ENCODE peak calls at places on chromosome 19, in six cellular contexts. One of them, this sample, is unnamed.

GRCh38 chr19:43316591-43317319 is 36.7 kb upstream of the CD177 start:
- DNase-seq in glutamatergic neuron: no peak
- DNase-seq in osteocyte: no peak
- DNase-seq in cardiac muscle cell: no peak
- DNase-seq in stimulated activated CD4-positive, alpha-beta T cell treated with anti-CD3 and anti-CD28 coated beads, Interleukin-1b, Interleukin-23, amount 100 ng/mL, for 24 hours: no peak
- DNase-seq in neural crest cell: peak
- DNase-seq in this sample: no peak

GRCh38 chr19:45408830-45409593 is 2.6 kb downstream of the POLR1G start:
- DNase-seq in cardiac muscle cell: no peak
- DNase-seq in stimulated activated CD4-positive, alpha-beta T cell treated with anti-CD3 and anti-CD28 coated beads, Interleukin-1b, Interleukin-23, amount 100 ng/mL, for 24 hours: no peak
- DNase-seq in osteocyte: no peak
- DNase-seq in neural crest cell: no peak
- DNase-seq in glutamatergic neuron: no peak
- DNase-seq in this sample: no peak

GRCh38 chr19:12156254-12157058 is at the start of gene ZNF625:
- DNase-seq in cardiac muscle cell: peak
- DNase-seq in neural crest cell: peak
- DNase-seq in glutamatergic neuron: peak
- DNase-seq in stimulated activated CD4-positive, alpha-beta T cell treated with anti-CD3 and anti-CD28 coated beads, Interleukin-1b, Interleukin-23, amount 100 ng/mL, for 24 hours: no peak
- DNase-seq in osteocyte: peak
- DNase-seq in this sample: peak

GRCh38 chr19:16922592-16922934 is 33.8 kb downstream of the F2RL3 start:
- DNase-seq in glutamatergic neuron: no peak
- DNase-seq in osteocyte: no peak
- DNase-seq in stimulated activated CD4-positive, alpha-beta T cell treated with anti-CD3 and anti-CD28 coated beads, Interleukin-1b, Interleukin-23, amount 100 ng/mL, for 24 hours: no peak
- DNase-seq in cardiac muscle cell: no peak
- DNase-seq in neural crest cell: no peak
- DNase-seq in this sample: no peak

GRCh38 chr19:23263870-23264590 is 13.8 kb upstream of the ZNF724 start:
- DNase-seq in stimulated activated CD4-positive, alpha-beta T cell treated with anti-CD3 and anti-CD28 coated beads, Interleukin-1b, Interleukin-23, amount 100 ng/mL, for 24 hours: no peak
- DNase-seq in glutamatergic neuron: no peak
- DNase-seq in neural crest cell: no peak
- DNase-seq in cardiac muscle cell: no peak
- DNase-seq in osteocyte: no peak
- DNase-seq in this sample: no peak

GRCh38 chr19:7914099-7914498 is 531 bp upstream of the TGFBR3L start:
- DNase-seq in stimulated activated CD4-positive, alpha-beta T cell treated with anti-CD3 and anti-CD28 coated beads, Interleukin-1b, Interleukin-23, amount 100 ng/mL, for 24 hours: no peak
- DNase-seq in osteocyte: no peak
- DNase-seq in glutamatergic neuron: peak
- DNase-seq in neural crest cell: no peak
- DNase-seq in cardiac muscle cell: no peak
- DNase-seq in this sample: no peak

GRCh38 chr19:6465663-6466062 is 1.6 kb downstream of the CRB3 start:
- DNase-seq in cardiac muscle cell: no peak
- DNase-seq in neural crest cell: no peak
- DNase-seq in glutamatergic neuron: no peak
- DNase-seq in stimulated activated CD4-positive, alpha-beta T cell treated with anti-CD3 and anti-CD28 coated beads, Interleukin-1b, Interleukin-23, amount 100 ng/mL, for 24 hours: no peak
- DNase-seq in osteocyte: no peak
- DNase-seq in this sample: no peak

GRCh38 chr19:42360787-42361544 is 29.1 kb downstream of the CNFN start:
- DNase-seq in neural crest cell: no peak
- DNase-seq in cardiac muscle cell: no peak
- DNase-seq in stimulated activated CD4-positive, alpha-beta T cell treated with anti-CD3 and anti-CD28 coated beads, Interleukin-1b, Interleukin-23, amount 100 ng/mL, for 24 hours: no peak
- DNase-seq in osteocyte: no peak
- DNase-seq in glutamatergic neuron: peak
- DNase-seq in this sample: no peak

GRCh38 chr19:17860331-17860992 is 752 bp downstream of the RPL18A start:
- DNase-seq in stimulated activated CD4-positive, alpha-beta T cell treated with anti-CD3 and anti-CD28 coated beads, Interleukin-1b, Interleukin-23, amount 100 ng/mL, for 24 hours: no peak
- DNase-seq in neural crest cell: no peak
- DNase-seq in osteocyte: no peak
- DNase-seq in glutamatergic neuron: no peak
- DNase-seq in cardiac muscle cell: no peak
- DNase-seq in this sample: no peak

GRCh38 chr19:45305007-45305406 is 17.7 kb downstream of the CKM start:
- DNase-seq in neural crest cell: no peak
- DNase-seq in osteocyte: no peak
- DNase-seq in stimulated activated CD4-positive, alpha-beta T cell treated with anti-CD3 and anti-CD28 coated beads, Interleukin-1b, Interleukin-23, amount 100 ng/mL, for 24 hours: no peak
- DNase-seq in glutamatergic neuron: no peak
- DNase-seq in cardiac muscle cell: no peak
- DNase-seq in this sample: no peak

GRCh38 chr19:3154957-3155736 is 19.3 kb downstream of the GNA15 start:
- DNase-seq in glutamatergic neuron: no peak
- DNase-seq in osteocyte: no peak
- DNase-seq in stimulated activated CD4-positive, alpha-beta T cell treated with anti-CD3 and anti-CD28 coated beads, Interleukin-1b, Interleukin-23, amount 100 ng/mL, for 24 hours: no peak
- DNase-seq in neural crest cell: no peak
- DNase-seq in cardiac muscle cell: no peak
- DNase-seq in this sample: peak

GRCh38 chr19:41192574-41193419 is at the start of gene CYP2S1:
- DNase-seq in stimulated activated CD4-positive, alpha-beta T cell treated with anti-CD3 and anti-CD28 coated beads, Interleukin-1b, Interleukin-23, amount 100 ng/mL, for 24 hours: no peak
- DNase-seq in cardiac muscle cell: peak
- DNase-seq in neural crest cell: no peak
- DNase-seq in glutamatergic neuron: peak
- DNase-seq in osteocyte: no peak
- DNase-seq in this sample: no peak

GRCh38 chr19:6613711-6614110 is 22.8 kb upstream of the CD70 start:
- DNase-seq in cardiac muscle cell: no peak
- DNase-seq in neural crest cell: no peak
- DNase-seq in osteocyte: peak
- DNase-seq in glutamatergic neuron: no peak
- DNase-seq in stimulated activated CD4-positive, alpha-beta T cell treated with anti-CD3 and anti-CD28 coated beads, Interleukin-1b, Interleukin-23, amount 100 ng/mL, for 24 hours: no peak
- DNase-seq in this sample: no peak

GRCh38 chr19:751501-752341 is 809 bp downstream of the MISP start:
- DNase-seq in glutamatergic neuron: no peak
- DNase-seq in stimulated activated CD4-positive, alpha-beta T cell treated with anti-CD3 and anti-CD28 coated beads, Interleukin-1b, Interleukin-23, amount 100 ng/mL, for 24 hours: no peak
- DNase-seq in cardiac muscle cell: no peak
- DNase-seq in neural crest cell: no peak
- DNase-seq in osteocyte: no peak
- DNase-seq in this sample: no peak

GRCh38 chr19:13483215-13483614 is 23.1 kb downstream of the CACNA1A start:
- DNase-seq in glutamatergic neuron: no peak
- DNase-seq in neural crest cell: no peak
- DNase-seq in cardiac muscle cell: no peak
- DNase-seq in stimulated activated CD4-positive, alpha-beta T cell treated with anti-CD3 and anti-CD28 coated beads, Interleukin-1b, Interleukin-23, amount 100 ng/mL, for 24 hours: no peak
- DNase-seq in osteocyte: no peak
- DNase-seq in this sample: no peak

GRCh38 chr19:45446944-45447343 is 20.9 kb upstream of the FOSB start:
- DNase-seq in neural crest cell: no peak
- DNase-seq in stimulated activated CD4-positive, alpha-beta T cell treated with anti-CD3 and anti-CD28 coated beads, Interleukin-1b, Interleukin-23, amount 100 ng/mL, for 24 hours: no peak
- DNase-seq in glutamatergic neuron: no peak
- DNase-seq in osteocyte: no peak
- DNase-seq in cardiac muscle cell: no peak
- DNase-seq in this sample: no peak

GRCh38 chr19:16714702-16715294 is 4.8 kb upstream of the NWD1 start:
- DNase-seq in osteocyte: no peak
- DNase-seq in cardiac muscle cell: peak
- DNase-seq in stimulated activated CD4-positive, alpha-beta T cell treated with anti-CD3 and anti-CD28 coated beads, Interleukin-1b, Interleukin-23, amount 100 ng/mL, for 24 hours: no peak
- DNase-seq in glutamatergic neuron: peak
- DNase-seq in neural crest cell: peak
- DNase-seq in this sample: no peak

GRCh38 chr19:32308436-32309077 is 36.9 kb upstream of the ZNF507 start:
- DNase-seq in stimulated activated CD4-positive, alpha-beta T cell treated with anti-CD3 and anti-CD28 coated beads, Interleukin-1b, Interleukin-23, amount 100 ng/mL, for 24 hours: no peak
- DNase-seq in neural crest cell: no peak
- DNase-seq in cardiac muscle cell: no peak
- DNase-seq in osteocyte: peak
- DNase-seq in glutamatergic neuron: no peak
- DNase-seq in this sample: no peak

GRCh38 chr19:28051047-28051446 is 1161.9 kb downstream of the UQCRFS1 start:
- DNase-seq in cardiac muscle cell: no peak
- DNase-seq in osteocyte: no peak
- DNase-seq in glutamatergic neuron: no peak
- DNase-seq in neural crest cell: no peak
- DNase-seq in stimulated activated CD4-positive, alpha-beta T cell treated with anti-CD3 and anti-CD28 coated beads, Interleukin-1b, Interleukin-23, amount 100 ng/mL, for 24 hours: no peak
- DNase-seq in this sample: no peak

GRCh38 chr19:38478273-38478971 is 44.9 kb downstream of the RYR1 start:
- DNase-seq in cardiac muscle cell: peak
- DNase-seq in neural crest cell: peak
- DNase-seq in glutamatergic neuron: no peak
- DNase-seq in stimulated activated CD4-positive, alpha-beta T cell treated with anti-CD3 and anti-CD28 coated beads, Interleukin-1b, Interleukin-23, amount 100 ng/mL, for 24 hours: no peak
- DNase-seq in osteocyte: no peak
- DNase-seq in this sample: no peak

GRCh38 chr19:53999694-54000093 is 8.3 kb downstream of the CACNG6 start:
- DNase-seq in glutamatergic neuron: no peak
- DNase-seq in stimulated activated CD4-positive, alpha-beta T cell treated with anti-CD3 and anti-CD28 coated beads, Interleukin-1b, Interleukin-23, amount 100 ng/mL, for 24 hours: no peak
- DNase-seq in neural crest cell: no peak
- DNase-seq in osteocyte: no peak
- DNase-seq in cardiac muscle cell: no peak
- DNase-seq in this sample: no peak

GRCh38 chr19:58118979-58119733 is 21.1 kb upstream of the ZSCAN18 start:
- DNase-seq in neural crest cell: no peak
- DNase-seq in cardiac muscle cell: no peak
- DNase-seq in stimulated activated CD4-positive, alpha-beta T cell treated with anti-CD3 and anti-CD28 coated beads, Interleukin-1b, Interleukin-23, amount 100 ng/mL, for 24 hours: no peak
- DNase-seq in osteocyte: no peak
- DNase-seq in glutamatergic neuron: no peak
- DNase-seq in this sample: no peak

GRCh38 chr19:33464010-33464732 is 57.4 kb downstream of the PEPD start:
- DNase-seq in osteocyte: peak
- DNase-seq in neural crest cell: no peak
- DNase-seq in cardiac muscle cell: no peak
- DNase-seq in stimulated activated CD4-positive, alpha-beta T cell treated with anti-CD3 and anti-CD28 coated beads, Interleukin-1b, Interleukin-23, amount 100 ng/mL, for 24 hours: no peak
- DNase-seq in glutamatergic neuron: peak
- DNase-seq in this sample: no peak

GRCh38 chr19:1650627-1651009 is 1.8 kb downstream of the TCF3 start:
- DNase-seq in neural crest cell: no peak
- DNase-seq in osteocyte: no peak
- DNase-seq in cardiac muscle cell: peak
- DNase-seq in glutamatergic neuron: no peak
- DNase-seq in stimulated activated CD4-positive, alpha-beta T cell treated with anti-CD3 and anti-CD28 coated beads, Interleukin-1b, Interleukin-23, amount 100 ng/mL, for 24 hours: no peak
- DNase-seq in this sample: no peak

GRCh38 chr19:45568732-45569131 is 15.9 kb downstream of the OPA3 start:
- DNase-seq in glutamatergic neuron: no peak
- DNase-seq in osteocyte: no peak
- DNase-seq in stimulated activated CD4-positive, alpha-beta T cell treated with anti-CD3 and anti-CD28 coated beads, Interleukin-1b, Interleukin-23, amount 100 ng/mL, for 24 hours: no peak
- DNase-seq in cardiac muscle cell: no peak
- DNase-seq in neural crest cell: no peak
- DNase-seq in this sample: no peak

GRCh38 chr19:37977992-37978391 is 71.0 kb downstream of the SIPA1L3 start:
- DNase-seq in stimulated activated CD4-positive, alpha-beta T cell treated with anti-CD3 and anti-CD28 coated beads, Interleukin-1b, Interleukin-23, amount 100 ng/mL, for 24 hours: no peak
- DNase-seq in osteocyte: no peak
- DNase-seq in neural crest cell: peak
- DNase-seq in cardiac muscle cell: no peak
- DNase-seq in glutamatergic neuron: no peak
- DNase-seq in this sample: no peak

This sample was measured in NCI-H1436 treated with DMSO at 0.1 percent for 48 hours.